ENCODE peak calls at places on chromosomes 13 and 19, in seven cellular contexts. J is astrocyte, R is IMR-90, C is NT2/D1, T is neural progenitor cell, E is fibroblast of lung, D is DND-41. V is an unnamed sample. For H3K36me3 and H3K27me3, the result is how much of the 10 kb centered on the place peaks cover.

GRCh38 chr13:89627991-89628390 is 1719.5 kb upstream of the MIR17HG start:
- DNase-seq in C (no peak), D (no peak), T (no peak), J (peak), R (no peak), E (no peak), V (no peak)

GRCh38 chr19:51294211-51294976 is 17.1 kb upstream of the IGLON5 start:
- DNase-seq in D (no peak), E (no peak), T (peak), J (no peak), C (no peak), R (no peak), V (no peak)

GRCh38 chr19:13902993-13903555 is 2.8 kb downstream of the BRME1 start:
- DNase-seq in E (no peak), C (no peak), J (no peak), R (no peak), T (no peak), D (peak), V (no peak)

GRCh38 chr19:16051254-16052025 is 24.9 kb upstream of the TPM4 start:
- DNase-seq in E (peak), D (peak), R (no peak), J (no peak), C (no peak), T (no peak), V (no peak)

GRCh38 chr13:44331446-44331845 is 42.2 kb upstream of the SERP2 start:
- DNase-seq in E (no peak), T (no peak), D (no peak), C (no peak), J (peak), R (no peak), V (no peak)

GRCh38 chr19:7004313-7004931 is 16.8 kb downstream of the MBD3L2B start:
- DNase-seq in D (peak), E (peak), C (peak), J (no peak), R (peak), T (peak), V (no peak)

GRCh38 chr13:25733061-25733491 is 318.7 kb downstream of the SHISA2 start:
- DNase-seq in J (peak), R (no peak), C (no peak), E (no peak), T (no peak), D (no peak), V (no peak)

GRCh38 chr19:37078717-37079032 is 442 bp downstream of the ZNF420 start:
- DNase-seq in R (no peak), C (no peak), T (no peak), J (no peak), E (no peak), D (no peak), V (no peak)

GRCh38 chr13:72194531-72194930 is 327.5 kb upstream of the DACH1 start:
- DNase-seq in C (no peak), J (no peak), E (no peak), D (no peak), T (no peak), R (no peak), V (peak)

GRCh38 chr19:16327911-16328823 is 3.5 kb downstream of the KLF2 start:
- DNase-seq in D (peak), C (no peak), T (no peak), R (peak), J (no peak), E (peak), V (peak)

GRCh38 chr13:89401209-89401810 is 1730.1 kb downstream of the SLITRK5 start:
- DNase-seq in D (no peak), T (no peak), R (peak), E (peak), J (peak), C (no peak), V (no peak)

GRCh38 chr13:103386341-103386740 is 320.1 kb upstream of the SLC10A2 start:
- DNase-seq in R (no peak), E (peak), J (peak), D (no peak), T (no peak), C (no peak), V (no peak)

GRCh38 chr13:98706446-98707110 is 45.9 kb downstream of the SLC15A1 start:
- DNase-seq in C (no peak), E (no peak), D (no peak), T (no peak), R (peak), J (peak), V (no peak)

GRCh38 chr13:96089749-96090239 is at the start of gene HS6ST3:
- DNase-seq in E (no peak), D (no peak), R (no peak), T (peak), J (no peak), C (no peak), V (no peak)

GRCh38 chr13:34156841-34157365 is 339.0 kb downstream of the RFC3 start:
- DNase-seq in R (peak), T (no peak), C (no peak), J (peak), E (peak), D (peak), V (peak)

GRCh38 chr13:100095498-100095897 is 6.6 kb downstream of the PCCA start:
- DNase-seq in J (no peak), D (no peak), C (no peak), R (no peak), E (no peak), T (no peak), V (no peak)

GRCh38 chr19:39752390-39752789 is 14.6 kb upstream of the CLC start:
- DNase-seq in T (no peak), J (no peak), E (no peak), C (no peak), D (no peak), R (no peak), V (no peak)

GRCh38 chr13:43401364-43401763 is 378.0 kb downstream of the DNAJC15 start:
- DNase-seq in E (no peak), J (no peak), R (no peak), T (no peak), D (no peak), C (no peak), V (no peak)

GRCh38 chr13:44576396-44577235 is 486 bp upstream of the TSC22D1 start:
- DNase-seq in R (no peak), J (no peak), C (no peak), E (no peak), T (peak), D (peak), V (no peak)

GRCh38 chr19:1455336-1456120 is 5.6 kb downstream of the APC2 start:
- DNase-seq in J (no peak), R (peak), E (peak), C (no peak), T (peak), D (peak), V (peak)

GRCh38 chr13:37878921-37879320 is 9.3 kb upstream of the TRPC4 start:
- DNase-seq in R (no peak), T (no peak), J (no peak), D (no peak), C (no peak), E (no peak), V (no peak)

GRCh38 chr13:63625869-63626268 is 2210.2 kb upstream of the PCDH20 start:
- DNase-seq in R (peak), T (no peak), C (no peak), D (no peak), E (peak), J (peak), V (no peak)

GRCh38 chr13:99572921-99573320 is 71.6 kb downstream of the TM9SF2 start:
- DNase-seq in R (no peak), T (no peak), J (peak), E (no peak), C (no peak), D (no peak), V (no peak)

DNA sequence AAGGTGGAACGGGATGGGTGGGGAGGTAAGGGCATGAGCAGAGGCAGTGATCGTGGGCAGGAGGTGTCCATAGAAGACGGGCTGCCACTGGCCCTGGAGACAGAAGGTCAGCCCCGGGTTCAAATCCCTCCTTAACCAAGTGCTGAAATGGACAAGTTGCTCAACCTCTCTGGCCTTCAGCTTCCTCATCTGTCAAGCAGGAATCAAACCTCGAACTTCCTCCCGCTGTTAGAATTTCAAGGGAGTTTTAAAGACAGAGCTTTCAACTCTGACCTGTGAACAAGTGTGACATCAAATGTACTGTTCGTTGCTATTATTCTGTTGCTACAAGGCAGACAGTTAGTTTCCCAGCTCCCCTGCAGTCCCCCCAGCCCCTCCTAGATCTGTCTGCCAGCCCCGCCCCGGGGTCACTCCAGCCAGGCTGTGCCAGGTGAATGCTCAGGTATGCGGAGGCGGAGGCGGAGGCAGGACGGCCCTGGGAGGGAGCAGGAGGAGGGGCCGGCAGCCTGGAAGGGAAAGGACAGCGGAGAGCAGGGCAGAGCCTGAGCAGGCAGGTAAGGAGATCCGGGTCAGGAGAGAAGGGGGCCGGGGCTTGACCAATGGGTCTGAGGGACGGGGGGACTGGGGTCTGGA is at the start of gene EPS8L1:
- DNase-seq in T (no peak), C (no peak), R (no peak), E (no peak), J (no peak), D (no peak), V (peak)
- H3K9ac ChIP-seq in T (no peak), C (no peak), R (no peak), E (no peak), J (no peak), D (no peak), V (peak)

DNA sequence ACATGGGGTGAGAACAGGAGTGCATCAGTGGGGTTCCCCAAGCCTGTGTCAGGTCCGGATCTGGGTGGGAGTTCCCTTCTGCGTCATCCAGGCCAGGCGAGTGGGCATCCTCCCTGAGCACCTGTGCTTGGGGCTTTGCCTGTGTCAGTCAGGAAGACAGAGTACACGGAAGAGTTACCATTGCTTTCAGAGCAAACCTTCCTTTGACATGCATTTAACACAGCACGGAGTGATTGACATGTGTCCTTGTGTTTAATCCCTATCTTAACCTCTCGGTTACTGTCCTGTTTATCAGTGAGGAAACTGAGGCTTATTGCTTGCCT is 47.6 kb downstream of the CAPN12 start:
- DNase-seq in J (no peak), T (no peak), E (no peak), C (no peak), D (no peak), R (no peak), V (no peak)
- H3K36me3 ChIP-seq in J (under half), T (under half), E (under half), C (half or more), D (half or more), R (under half), V (under half)

DNA sequence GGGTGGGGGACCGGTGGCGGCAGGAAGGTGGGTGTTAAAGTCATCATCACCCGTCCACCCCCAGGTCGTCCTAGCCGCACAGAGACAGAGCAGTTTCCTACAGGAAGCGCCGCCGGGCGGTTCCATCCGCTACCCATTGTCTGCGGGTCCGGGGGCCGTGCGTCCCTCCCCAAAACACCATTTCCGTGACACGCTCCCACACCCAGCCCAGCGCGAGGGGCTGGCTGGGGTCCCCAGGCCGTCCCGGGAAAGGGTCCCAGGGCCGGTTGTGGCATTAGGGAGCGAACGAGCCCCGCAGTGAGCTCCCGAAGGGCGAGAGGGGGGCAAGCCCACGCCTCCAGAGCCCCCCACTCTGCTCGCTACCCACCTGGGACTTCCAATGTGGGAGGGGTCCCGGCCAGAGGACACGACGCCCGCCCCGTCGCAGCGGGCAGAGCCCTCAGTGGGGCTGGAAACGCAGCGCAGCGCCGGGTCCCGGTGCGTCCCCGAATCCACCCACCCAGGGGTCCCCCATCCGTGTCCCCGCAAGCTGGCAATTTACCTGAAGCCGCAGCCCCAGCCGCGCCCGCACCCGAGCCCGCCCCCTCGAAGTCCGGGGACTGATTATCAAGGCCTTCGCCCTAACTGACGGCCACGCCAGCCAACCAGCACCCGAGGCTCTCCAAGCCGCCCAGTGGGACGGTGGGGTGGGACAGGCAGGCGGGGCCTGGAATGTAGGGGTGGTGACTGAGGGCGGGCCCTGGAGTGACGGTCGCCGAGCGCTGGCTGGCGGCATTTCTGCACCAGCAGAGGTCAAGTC is at the start of gene KANK3:
- DNase-seq in D (no peak), T (peak), C (peak), R (peak), J (peak), E (peak), V (peak)
- H3K27me3 ChIP-seq in D (under half), T (half or more), C (under half), R (under half), J (under half), E (under half), V (under half)

GRCh38 chr13:46181799-46182490 is at the start of gene LCP1:
- DNase-seq in R (no peak), T (no peak), J (no peak), E (no peak), C (no peak), D (peak), V (peak)

GRCh38 chr13:46185634-46186033 is 3.7 kb upstream of the LCP1 start:
- DNase-seq in D (no peak), R (no peak), E (no peak), C (no peak), T (no peak), J (no peak), V (no peak)

GRCh38 chr13:46183018-46183940 is 1.3 kb upstream of the LCP1 start:
- DNase-seq in T (no peak), D (no peak), E (no peak), C (no peak), J (no peak), R (no peak), V (no peak)

GRCh38 chr13:46182491-46182877 is 507 bp upstream of the LCP1 start:
- DNase-seq in C (no peak), R (no peak), T (no peak), E (no peak), D (no peak), J (no peak), V (no peak)

GRCh38 chr13:46184277-46184699 is 2.3 kb upstream of the LCP1 start:
- DNase-seq in T (peak), C (peak), D (peak), J (no peak), R (no peak), E (no peak), V (peak)
- H3K9ac ChIP-seq in T (no peak), C (no peak), D (peak), J (no peak), R (no peak), E (no peak), V (no peak)

GRCh38 chr19:11551603-11552235 is 7.3 kb downstream of the ELOF1 start:
- DNase-seq in R (no peak), E (no peak), D (peak), T (peak), C (no peak), J (no peak), V (no peak)
- H3K36me3 ChIP-seq in R (half or more), E (under half), D (under half), T (under half), C (half or more), J (under half), V (under half)

GRCh38 chr13:36428083-36428482 is 4.2 kb upstream of the CCNA1 start:
- DNase-seq in D (no peak), E (no peak), T (no peak), R (no peak), C (no peak), J (peak), V (no peak)

GRCh38 chr13:36431204-36432105 is 840 bp upstream of the CCNA1 start:
- DNase-seq in R (no peak), T (peak), C (no peak), D (no peak), E (no peak), J (no peak), V (no peak)

GRCh38 chr13:36432106-36432544 is at the start of gene CCNA1:
- DNase-seq in C (peak), D (no peak), E (no peak), J (no peak), T (peak), R (no peak), V (peak)

DNA sequence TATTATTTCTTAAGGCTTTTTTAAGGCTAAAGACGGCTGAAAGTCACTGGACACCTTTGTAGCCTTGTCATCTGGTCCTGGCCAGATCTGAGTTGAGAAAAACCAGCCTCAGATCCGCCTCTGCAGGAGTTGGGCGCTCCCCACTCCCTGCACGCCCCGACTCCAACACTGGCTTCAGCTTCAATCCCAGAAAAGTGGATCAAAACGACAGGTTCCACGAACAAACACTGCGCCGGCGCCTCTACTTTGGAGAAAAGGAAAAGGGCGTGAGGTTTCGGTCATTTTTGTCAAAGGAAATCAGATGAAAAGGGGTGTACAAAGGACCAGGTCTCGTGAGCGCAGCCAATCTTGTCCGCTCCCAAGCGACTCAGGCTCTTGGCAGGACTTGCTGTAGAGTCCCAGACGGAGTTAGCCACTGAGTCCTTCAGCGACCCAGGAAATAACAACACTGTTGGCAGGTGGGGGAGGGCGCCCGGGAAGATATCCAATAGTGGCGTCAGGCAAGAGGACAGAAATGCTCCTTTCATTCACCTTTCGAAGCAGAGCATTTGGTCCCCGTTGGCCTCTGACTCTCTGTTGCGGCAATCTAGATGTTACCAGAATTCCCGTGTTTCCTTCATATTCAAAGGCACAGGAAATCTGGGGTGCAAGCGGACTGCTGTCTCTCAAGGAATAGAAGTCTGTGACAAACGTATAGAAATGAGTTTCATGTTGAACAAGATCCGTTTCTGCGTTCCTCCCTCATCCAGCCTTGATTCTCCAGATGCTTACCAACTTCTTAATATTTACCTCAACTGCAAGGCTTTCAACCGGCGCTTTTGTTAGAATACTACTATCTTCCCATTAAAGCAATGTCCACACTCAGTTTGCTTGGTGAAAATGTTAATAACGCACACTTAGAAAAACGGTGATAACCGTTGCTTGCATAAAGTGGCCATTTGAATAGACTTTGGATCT is 1.8 kb upstream of the CCNA1 start:
- DNase-seq in R (no peak), T (peak), D (no peak), E (no peak), J (no peak), C (no peak), V (no peak)
- H3K27me3 ChIP-seq in R (under half), T (half or more), D (under half), E (under half), J (under half), C (under half), V (under half)

DNA sequence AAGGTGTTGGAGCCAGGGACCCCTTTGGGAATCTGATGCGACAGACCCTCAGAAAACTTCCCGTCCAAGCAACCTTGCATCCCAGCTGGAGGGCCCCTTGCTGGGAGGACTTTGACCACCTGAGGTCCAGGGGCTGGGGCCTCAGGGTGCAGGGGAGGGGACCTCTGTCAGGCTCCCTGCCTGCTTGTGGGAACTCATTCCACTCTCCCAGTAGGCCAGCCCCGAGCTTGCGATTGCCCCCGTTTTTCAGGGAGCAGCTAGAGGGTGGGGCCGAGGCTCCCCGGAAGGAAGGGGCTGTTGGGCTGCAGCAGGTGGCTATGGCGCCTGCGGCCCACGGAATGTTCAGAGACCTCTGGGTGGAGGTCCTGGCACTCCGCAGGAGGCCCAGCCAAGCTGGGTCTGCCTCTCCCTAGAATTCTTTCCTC is 2.8 kb downstream of the GNA11 start:
- DNase-seq in R (no peak), C (no peak), E (no peak), T (no peak), J (no peak), D (no peak), V (no peak)
- H3K9ac ChIP-seq in R (no peak), C (peak), E (no peak), T (no peak), J (peak), D (peak), V (peak)

GRCh38 chr19:19275166-19275565 is 2.1 kb upstream of the TM6SF2 start:
- DNase-seq in T (no peak), J (no peak), E (no peak), C (no peak), D (no peak), R (no peak), V (no peak)
- H3K36me3 ChIP-seq in T (under half), J (under half), E (under half), C (half or more), D (under half), R (under half), V (under half)

GRCh38 chr19:35863018-35863417 is 5.4 kb upstream of the APLP1 start:
- DNase-seq in C (no peak), R (no peak), D (no peak), T (no peak), E (no peak), J (no peak), V (no peak)
- H3K27me3 ChIP-seq in C (half or more), R (half or more), D (under half), T (under half), E (under half), J (under half), V (under half)

V was measured in colonic mucosa.